ENCODE peak calls at places on chromosomes 4 and X, in four cellular contexts. V is naive B cell, F is amniotic stem cell, A is B cell. L is an unnamed sample.

GRCh38 chrX:20829665-20830481 is 544.3 kb upstream of the CNKSR2 start:
- DNase-seq in A (no peak), V (no peak), F (no peak), L (peak; percentile 47)

GRCh38 chrX:11244641-11245040 is 48.6 kb upstream of the AMELX start:
- DNase-seq in A (no peak), V (no peak), F (no peak), L (no peak)

GRCh38 chr4:153154010-153154975 is 50.0 kb upstream of the TRIM2 start:
- DNase-seq in F (peak; percentile 37), A (no peak), V (no peak), L (peak; percentile 51)

GRCh38 chr4:109977854-109978501 is 65.3 kb downstream of the EGF start:
- DNase-seq in F (peak; percentile 32), A (no peak), V (no peak), L (peak; percentile 63)

GRCh38 chr4:16659120-16659519 is 239.3 kb downstream of the LDB2 start:
- DNase-seq in A (no peak), F (peak; percentile 3), V (no peak), L (no peak)

GRCh38 chr4:13559414-13559813 is 15.1 kb upstream of the NKX3-2 start:
- DNase-seq in F (no peak), V (no peak), A (no peak), L (peak; percentile 12)

GRCh38 chr4:139200506-139200905 is 23.5 kb upstream of the ELF2 start:
- DNase-seq in V (no peak), A (no peak), F (no peak), L (no peak)

GRCh38 chrX:4239650-4240540 is 526.4 kb upstream of the PRKX start:
- DNase-seq in A (no peak), F (no peak), V (peak; percentile 30), L (no peak)

GRCh38 chr4:76354517-76355473 is 48.3 kb downstream of the STBD1 start:
- DNase-seq in A (no peak), F (no peak), V (no peak), L (no peak)

GRCh38 chr4:57102050-57102564 is 8.1 kb downstream of the IGFBP7 start:
- DNase-seq in V (no peak), F (peak; percentile 47), A (no peak), L (no peak)

GRCh38 chr4:107853444-107854325 is 29.0 kb downstream of the SGMS2 start:
- DNase-seq in A (no peak), V (no peak), F (no peak), L (no peak)

GRCh38 chr4:182142146-182143085 is 100.8 kb upstream of the TENM3 start:
- DNase-seq in F (no peak), V (no peak), A (no peak), L (peak; percentile 66)

GRCh38 chr4:123750044-123750443 is 353.4 kb downstream of the SPRY1 start:
- DNase-seq in F (no peak), A (no peak), V (no peak), L (peak; percentile 3)

GRCh38 chr4:150004481-150004880 is 73.8 kb upstream of the DCLK2 start:
- DNase-seq in F (no peak), A (no peak), V (no peak), L (no peak)

GRCh38 chr4:1395941-1396805 is 10.1 kb downstream of the NKX1-1 start:
- DNase-seq in V (no peak), A (peak; percentile 42), F (no peak), L (no peak)

GRCh38 chr4:38366451-38366850 is 297.5 kb upstream of the KLF3 start:
- DNase-seq in A (no peak), F (no peak), V (no peak), L (peak; percentile 14)

GRCh38 chr4:167826281-167826680 is 266.1 kb upstream of the ANXA10 start:
- DNase-seq in V (no peak), F (no peak), A (no peak), L (no peak)

GRCh38 chr4:176014583-176015108 is 51.0 kb upstream of the WDR17 start:
- DNase-seq in F (no peak), A (no peak), V (no peak), L (no peak)

GRCh38 chr4:114964016-114964415 is 149.4 kb downstream of the NDST4 start:
- DNase-seq in F (no peak), V (no peak), A (no peak), L (no peak)

GRCh38 chrX:2498781-2499302 is 1.9 kb downstream of the DHRSX start:
- DNase-seq in A (no peak), F (no peak), V (no peak), L (no peak)

GRCh38 chrX:129772796-129773431 is 6.8 kb upstream of the SASH3 start:
- DNase-seq in V (peak; percentile 89), A (peak; percentile 69), F (no peak), L (no peak)

GRCh38 chrX:44621088-44621487 is 78.4 kb upstream of the FUNDC1 start:
- DNase-seq in A (no peak), F (no peak), V (no peak), L (no peak)

GRCh38 chr4:152160236-152160800 is 375.6 kb downstream of the FBXW7 start:
- DNase-seq in F (no peak), V (no peak), A (no peak), L (no peak)

GRCh38 chrX:136773649-136774048 is 7.1 kb downstream of the ARHGEF6 start:
- DNase-seq in V (no peak), A (no peak), F (no peak), L (no peak)

GRCh38 chr4:48193921-48194320 is 59.9 kb upstream of the TXK start:
- DNase-seq in F (no peak), V (no peak), A (no peak), L (no peak)

GRCh38 chr4:74369860-74370259 is 4.9 kb downstream of the EREG start:
- DNase-seq in A (no peak), V (no peak), F (no peak), L (no peak)

GRCh38 chr4:100954048-100954447 is 393.3 kb downstream of the PPP3CA start:
- DNase-seq in F (no peak), V (no peak), A (no peak), L (no peak)

GRCh38 chr4:56463711-56464110 is 3.7 kb upstream of the SRP72 start:
- DNase-seq in A (no peak), V (no peak), F (no peak), L (no peak)

GRCh38 chrX:31590581-31591113 is 518.8 kb upstream of the FTHL17 start:
- DNase-seq in V (no peak), A (no peak), F (no peak), L (peak; percentile 73)

GRCh38 chr4:151331276-151332042 is 6.1 kb upstream of the SH3D19 start:
- DNase-seq in F (no peak), V (no peak), A (no peak), L (no peak)

GRCh38 chrX:20037182-20037581 is 46.3 kb upstream of the BCLAF3 start:
- DNase-seq in V (no peak), F (no peak), A (no peak), L (no peak)

GRCh38 chr4:2320152-2320551 is 58.2 kb upstream of the MXD4 start:
- DNase-seq in A (no peak), V (no peak), F (no peak), L (no peak)

GRCh38 chr4:182799515-182800215 is 117.5 kb downstream of the DCTD start:
- DNase-seq in A (no peak), F (no peak), V (no peak), L (no peak)

GRCh38 chrX:152904151-152905080 is 6.5 kb downstream of the ZNF185 start:
- DNase-seq in V (peak; percentile 19), A (peak; percentile 72), F (peak; percentile 5), L (peak; percentile 60)

GRCh38 chrX:36683507-36683906 is 324.7 kb upstream of the FAM47C start:
- DNase-seq in F (no peak), A (no peak), V (no peak), L (no peak)

GRCh38 chr4:124768596-124768995 is 56.1 kb upstream of the ANKRD50 start:
- DNase-seq in A (no peak), F (no peak), V (no peak), L (no peak)

GRCh38 chr4:180059216-180059881 is 2183.9 kb upstream of the TENM3 start:
- DNase-seq in F (no peak), V (peak; percentile 7), A (peak; percentile 51), L (peak; percentile 46)

GRCh38 chrX:18683027-18683426 is 11.1 kb upstream of the RS1 start:
- DNase-seq in F (no peak), A (no peak), V (no peak), L (no peak)

GRCh38 chrX:103656623-103657022 is 27.8 kb downstream of the TCEAL1 start:
- DNase-seq in V (no peak), F (peak; percentile 49), A (no peak), L (no peak)

GRCh38 chrX:55007633-55008032 is 7.5 kb downstream of the APEX2 start:
- DNase-seq in V (no peak), A (no peak), F (no peak), L (peak; percentile 10)

L was measured in DMS53.